ENCODE peak calls at places on chromosomes 4 and X, in eight cellular contexts. T, F, H, J, P, O, D and K are unnamed samples.

GRCh38 chrX:111511477-111511876 is at the start of gene SERTM2:
- DNase-seq in T (no peak), F (peak), H (peak), J (no peak), P (no peak), O (peak), D (no peak), K (no peak)

GRCh38 chr4:86033171-86033570 is 326.7 kb downstream of the MAPK10 start:
- DNase-seq in T (no peak), F (peak), H (no peak), J (no peak), P (no peak), O (no peak), D (no peak), K (no peak)

GRCh38 chr4:148648599-148648998 is 206.4 kb upstream of the NR3C2 start:
- DNase-seq in T (no peak), F (no peak), H (no peak), J (no peak), P (no peak), O (no peak), D (no peak), K (no peak)

GRCh38 chr4:783133-783541 is 42.8 kb downstream of the CPLX1 start:
- DNase-seq in T (no peak), F (no peak), H (no peak), J (no peak), P (no peak), O (no peak), D (no peak), K (no peak)

GRCh38 chr4:157043131-157043530 is 32.8 kb upstream of the GLRB start:
- DNase-seq in T (peak), F (peak), H (peak), J (no peak), P (no peak), O (no peak), D (no peak), K (peak)

GRCh38 chrX:49278081-49278480 is 8.5 kb downstream of the PPP1R3F start:
- DNase-seq in T (no peak), F (no peak), H (no peak), J (no peak), P (no peak), O (no peak), D (no peak), K (no peak)

GRCh38 chr4:140186651-140187315 is 32.8 kb upstream of the MAML3 start:
- DNase-seq in T (no peak), F (peak), H (no peak), J (peak), P (no peak), O (no peak), D (no peak), K (peak)

GRCh38 chrX:124736553-124737240 is 390.3 kb downstream of the SH2D1A start:
- DNase-seq in T (no peak), F (no peak), H (no peak), J (no peak), P (peak), O (peak), D (no peak), K (no peak)

GRCh38 chr4:163448541-163449203 is 24.9 kb downstream of the TKTL2 start:
- DNase-seq in T (no peak), F (peak), H (no peak), J (no peak), P (no peak), O (no peak), D (no peak), K (no peak)

GRCh38 chrX:47562615-47563243 is 1.7 kb downstream of the ARAF start:
- DNase-seq in T (no peak), F (no peak), H (no peak), J (no peak), P (no peak), O (peak), D (no peak), K (no peak)
- TF ChIP-seq CTCF in T (peak), F (peak), H (peak), J (no peak), P (peak), O (peak), D (peak), K (peak)

DNA sequence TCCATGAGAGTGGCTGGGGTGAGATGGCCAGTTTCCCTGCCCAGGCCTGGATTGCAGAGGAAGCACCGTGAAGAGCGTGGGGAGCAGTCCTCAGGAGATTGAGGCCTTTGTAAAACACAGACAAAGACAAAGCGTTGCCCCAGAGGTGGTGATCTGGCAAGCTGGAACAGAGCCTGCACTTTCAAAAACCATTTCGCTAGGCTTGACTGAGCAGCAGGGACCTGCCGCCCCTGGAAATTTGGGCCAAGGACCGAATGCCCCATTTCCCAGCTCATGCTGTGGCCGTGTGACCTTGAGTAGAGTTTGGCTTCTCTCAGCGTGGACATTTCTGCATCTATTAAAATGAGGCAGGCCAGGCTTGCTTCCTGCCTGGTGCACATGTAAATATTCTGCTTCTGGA is 381.4 kb downstream of the BCOR start:
- DNase-seq in T (no peak), F (no peak), H (peak), J (no peak), P (no peak), O (no peak), D (no peak), K (no peak)
- H3K27ac ChIP-seq in T (no peak), F (no peak), H (peak), J (no peak), P (no peak), O (no peak), D (no peak), K (no peak)

DNA sequence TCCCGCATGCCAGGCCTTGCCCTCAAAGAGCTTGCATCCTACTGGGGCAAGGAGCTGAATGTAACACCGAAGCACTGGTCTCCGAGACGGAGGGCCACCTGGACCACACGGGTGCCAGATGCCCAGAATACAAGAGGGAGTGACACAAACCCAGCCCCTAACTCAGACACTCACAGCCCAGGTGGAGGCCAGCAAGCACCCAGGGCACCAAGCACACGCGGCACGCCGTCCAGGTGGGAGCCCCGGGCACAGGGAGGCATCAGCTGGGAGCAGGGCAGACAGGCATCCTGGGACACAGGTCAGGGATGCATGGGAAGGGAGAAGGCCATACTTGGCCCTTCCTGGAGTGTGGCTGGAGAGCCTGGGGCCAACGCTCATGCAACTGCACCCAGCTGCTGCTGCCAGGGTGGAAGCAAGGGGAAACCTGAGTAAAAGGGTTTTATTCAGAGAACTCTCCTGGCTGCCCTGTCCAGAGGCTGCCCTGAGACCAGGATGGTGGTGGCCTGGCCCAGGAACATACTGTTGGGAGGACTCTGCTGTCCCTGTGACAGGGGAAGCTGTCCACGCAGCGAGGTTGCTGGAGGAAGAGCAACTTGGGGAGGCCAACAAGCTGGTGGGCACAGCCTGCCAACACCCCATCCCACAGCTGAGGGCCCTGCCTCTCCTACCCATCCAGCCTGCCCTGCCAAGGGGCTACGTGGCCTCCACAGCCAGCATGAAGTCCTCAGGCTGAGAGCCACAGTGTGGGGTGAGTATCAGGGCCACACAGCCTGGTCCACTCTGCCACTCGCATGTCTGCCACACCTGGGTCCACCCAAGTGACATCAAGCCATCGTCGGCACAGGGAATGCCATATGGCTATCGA is 22.2 kb upstream of the PPP2R2C start:
- DNase-seq in T (no peak), F (no peak), H (no peak), J (no peak), P (no peak), O (no peak), D (no peak), K (no peak)
- TF ChIP-seq RAD21 in T (no peak), F (no peak), H (no peak), J (no peak), P (no peak), O (no peak), D (no peak), K (no peak)

GRCh38 chrX:153651540-153652079 is 4.6 kb downstream of the DUSP9 start:
- DNase-seq in T (peak), F (no peak), H (peak), J (no peak), P (no peak), O (no peak), D (no peak), K (peak)
- TF ChIP-seq CTCF in T (peak), F (peak), H (peak), J (no peak), P (peak), O (peak), D (peak), K (no peak)

GRCh38 chr4:142091085-142091513 is 454.7 kb downstream of the IL15 start:
- DNase-seq in T (no peak), F (peak), H (no peak), J (no peak), P (no peak), O (no peak), D (no peak), K (peak)
- H3K27ac ChIP-seq in T (no peak), F (peak), H (peak), J (peak), P (no peak), O (no peak), D (no peak), K (peak)